ENCODE peak calls at places on chromosome 21, in five cellular contexts. One of them, this sample, is unnamed. For H3K27me3, the result is how much of the 10 kb centered on the place peaks cover.

GRCh38 chr21:31886896-31887595 is 14.2 kb downstream of the HUNK start:
- ATAC-seq in GM23338: no peak
- ATAC-seq in HepG2: no peak
- ATAC-seq in HCT116: no peak
- ATAC-seq in Panc1: no peak
- ATAC-seq in this sample: peak

GRCh38 chr21:25464275-25464674 is 143.0 kb downstream of the MRPL39 start:
- ATAC-seq in GM23338: no peak
- ATAC-seq in HepG2: no peak
- ATAC-seq in HCT116: no peak
- ATAC-seq in Panc1: no peak
- ATAC-seq in this sample: no peak

GRCh38 chr21:42461185-42461520 is 34.9 kb downstream of the RSPH1 start:
- ATAC-seq in GM23338: no peak
- ATAC-seq in HepG2: no peak
- ATAC-seq in HCT116: no peak
- ATAC-seq in Panc1: no peak
- ATAC-seq in this sample: no peak

GRCh38 chr21:36784942-36785341 is 86.0 kb downstream of the SIM2 start:
- ATAC-seq in GM23338: peak
- ATAC-seq in HepG2: no peak
- ATAC-seq in HCT116: no peak
- ATAC-seq in Panc1: no peak
- ATAC-seq in this sample: no peak

GRCh38 chr21:15766952-15767603 is 37.3 kb downstream of the USP25 start:
- ATAC-seq in GM23338: no peak
- ATAC-seq in HepG2: peak
- ATAC-seq in HCT116: no peak
- ATAC-seq in Panc1: no peak
- ATAC-seq in this sample: no peak

GRCh38 chr21:42009831-42010506 is at the start of gene ZBTB21:
- ATAC-seq in GM23338: peak
- ATAC-seq in HepG2: peak
- ATAC-seq in HCT116: peak
- ATAC-seq in Panc1: peak
- ATAC-seq in this sample: peak

GRCh38 chr21:42688841-42689371 is 35.5 kb downstream of the PDE9A start:
- ATAC-seq in GM23338: peak
- ATAC-seq in HepG2: peak
- ATAC-seq in HCT116: no peak
- ATAC-seq in Panc1: no peak
- ATAC-seq in this sample: no peak

GRCh38 chr21:31974454-31974985 is 101.7 kb downstream of the HUNK start:
- ATAC-seq in GM23338: peak
- ATAC-seq in HepG2: no peak
- ATAC-seq in HCT116: no peak
- ATAC-seq in Panc1: no peak
- ATAC-seq in this sample: no peak

GRCh38 chr21:16519012-16519411 is 789.2 kb downstream of the USP25 start:
- ATAC-seq in GM23338: no peak
- ATAC-seq in HepG2: no peak
- ATAC-seq in HCT116: no peak
- ATAC-seq in Panc1: no peak
- ATAC-seq in this sample: no peak

GRCh38 chr21:42671778-42672593 is 18.6 kb downstream of the PDE9A start:
- ATAC-seq in GM23338: no peak
- ATAC-seq in HepG2: peak
- ATAC-seq in HCT116: no peak
- ATAC-seq in Panc1: no peak
- ATAC-seq in this sample: no peak

GRCh38 chr21:30710499-30710898 is 8.1 kb downstream of the KRTAP21-3 start:
- ATAC-seq in GM23338: no peak
- ATAC-seq in HepG2: no peak
- ATAC-seq in HCT116: no peak
- ATAC-seq in Panc1: no peak
- ATAC-seq in this sample: no peak

GRCh38 chr21:29343517-29343916 is 44.8 kb downstream of the BACH1 start:
- ATAC-seq in GM23338: no peak
- ATAC-seq in HepG2: no peak
- ATAC-seq in HCT116: no peak
- ATAC-seq in Panc1: no peak
- ATAC-seq in this sample: no peak

GRCh38 chr21:29340228-29340627 is 41.5 kb downstream of the BACH1 start:
- ATAC-seq in GM23338: no peak
- ATAC-seq in HepG2: no peak
- ATAC-seq in HCT116: no peak
- ATAC-seq in Panc1: no peak
- ATAC-seq in this sample: no peak

GRCh38 chr21:29346281-29346680 is 47.6 kb downstream of the BACH1 start:
- ATAC-seq in GM23338: no peak
- ATAC-seq in HepG2: no peak
- ATAC-seq in HCT116: no peak
- ATAC-seq in Panc1: no peak
- ATAC-seq in this sample: no peak

GRCh38 chr21:29338256-29338655 is 39.5 kb downstream of the BACH1 start:
- ATAC-seq in GM23338: no peak
- ATAC-seq in HepG2: no peak
- ATAC-seq in HCT116: no peak
- ATAC-seq in Panc1: no peak
- ATAC-seq in this sample: no peak

DNA sequence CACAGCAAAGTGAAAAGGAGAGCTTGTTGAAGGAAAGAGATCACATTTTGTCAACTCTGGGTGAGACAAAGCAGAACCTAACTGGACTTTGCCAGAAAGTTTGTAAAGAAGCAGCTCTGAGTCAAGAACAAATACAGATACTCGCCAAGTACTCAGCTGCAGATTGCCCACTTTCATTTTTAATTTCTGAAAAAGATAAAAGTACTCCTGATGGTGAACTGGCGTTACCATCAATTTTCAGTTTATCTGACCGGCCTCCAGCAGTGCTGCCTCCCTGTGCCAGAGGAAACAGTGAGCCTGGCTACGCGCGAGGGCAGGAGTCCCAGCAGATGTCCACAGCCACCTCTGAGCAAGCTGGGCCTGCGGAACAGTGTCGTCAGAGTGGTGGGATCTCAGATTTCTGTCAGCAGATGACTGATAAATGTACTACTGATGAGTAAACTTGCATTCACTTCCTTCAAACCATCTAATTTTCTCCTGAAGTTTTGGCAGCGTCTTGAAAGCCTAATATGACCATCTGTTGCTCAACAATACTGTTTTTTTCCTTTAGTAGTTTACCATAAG is 43.8 kb downstream of the BACH1 start:
- ATAC-seq in GM23338: no peak
- ATAC-seq in HepG2: no peak
- ATAC-seq in HCT116: no peak
- ATAC-seq in Panc1: no peak
- ATAC-seq in this sample: peak
- TF ChIP-seq POLR2AphosphoS5 in GM23338: no peak
- TF ChIP-seq POLR2AphosphoS5 in HepG2: no peak
- TF ChIP-seq POLR2AphosphoS5 in HCT116: no peak
- TF ChIP-seq POLR2AphosphoS5 in Panc1: no peak
- TF ChIP-seq POLR2AphosphoS5 in this sample: peak

GRCh38 chr21:33025106-33025470 is 647 bp upstream of the OLIG2 start:
- ATAC-seq in GM23338: peak
- ATAC-seq in HepG2: no peak
- ATAC-seq in HCT116: no peak
- ATAC-seq in Panc1: no peak
- ATAC-seq in this sample: no peak
- H3K27me3 ChIP-seq in GM23338: half or more
- H3K27me3 ChIP-seq in HepG2: half or more
- H3K27me3 ChIP-seq in HCT116: under half
- H3K27me3 ChIP-seq in Panc1: under half
- H3K27me3 ChIP-seq in this sample: half or more

GRCh38 chr21:27713159-27714109 is 746.5 kb upstream of the ADAMTS5 start:
- ATAC-seq in GM23338: no peak
- ATAC-seq in HepG2: no peak
- ATAC-seq in HCT116: no peak
- ATAC-seq in Panc1: no peak
- ATAC-seq in this sample: no peak
- TF ChIP-seq POLR2AphosphoS5 in GM23338: no peak
- TF ChIP-seq POLR2AphosphoS5 in HepG2: no peak
- TF ChIP-seq POLR2AphosphoS5 in HCT116: no peak
- TF ChIP-seq POLR2AphosphoS5 in Panc1: no peak
- TF ChIP-seq POLR2AphosphoS5 in this sample: peak

GRCh38 chr21:44370771-44371410 is 17.5 kb downstream of the TRPM2 start:
- ATAC-seq in GM23338: no peak
- ATAC-seq in HepG2: no peak
- ATAC-seq in HCT116: no peak
- ATAC-seq in Panc1: no peak
- ATAC-seq in this sample: no peak

GRCh38 chr21:44370027-44370735 is 16.8 kb downstream of the TRPM2 start:
- ATAC-seq in GM23338: peak
- ATAC-seq in HepG2: peak
- ATAC-seq in HCT116: no peak
- ATAC-seq in Panc1: peak
- ATAC-seq in this sample: no peak

GRCh38 chr21:44366586-44367211 is 13.3 kb downstream of the TRPM2 start:
- ATAC-seq in GM23338: no peak
- ATAC-seq in HepG2: no peak
- ATAC-seq in HCT116: no peak
- ATAC-seq in Panc1: no peak
- ATAC-seq in this sample: no peak

GRCh38 chr21:44371596-44371995 is 18.2 kb downstream of the TRPM2 start:
- ATAC-seq in GM23338: no peak
- ATAC-seq in HepG2: no peak
- ATAC-seq in HCT116: no peak
- ATAC-seq in Panc1: no peak
- ATAC-seq in this sample: no peak

GRCh38 chr21:44368711-44369446 is 15.5 kb downstream of the TRPM2 start:
- ATAC-seq in GM23338: peak
- ATAC-seq in HepG2: peak
- ATAC-seq in HCT116: no peak
- ATAC-seq in Panc1: peak
- ATAC-seq in this sample: no peak
- H3K27me3 ChIP-seq in GM23338: under half
- H3K27me3 ChIP-seq in HepG2: under half
- H3K27me3 ChIP-seq in HCT116: under half
- H3K27me3 ChIP-seq in Panc1: under half
- H3K27me3 ChIP-seq in this sample: half or more

GRCh38 chr21:45517249-45518065 is 24.8 kb downstream of the SLC19A1 start:
- ATAC-seq in GM23338: no peak
- ATAC-seq in HepG2: no peak
- ATAC-seq in HCT116: no peak
- ATAC-seq in Panc1: no peak
- ATAC-seq in this sample: no peak
- TF ChIP-seq POLR2AphosphoS5 in GM23338: no peak
- TF ChIP-seq POLR2AphosphoS5 in HepG2: no peak
- TF ChIP-seq POLR2AphosphoS5 in HCT116: no peak
- TF ChIP-seq POLR2AphosphoS5 in Panc1: no peak
- TF ChIP-seq POLR2AphosphoS5 in this sample: no peak

GRCh38 chr21:14585122-14585521 is 39.0 kb upstream of the SAMSN1 start:
- ATAC-seq in GM23338: no peak
- ATAC-seq in HepG2: no peak
- ATAC-seq in HCT116: no peak
- ATAC-seq in Panc1: no peak
- ATAC-seq in this sample: no peak
- H3K27me3 ChIP-seq in GM23338: under half
- H3K27me3 ChIP-seq in HepG2: under half
- H3K27me3 ChIP-seq in HCT116: under half
- H3K27me3 ChIP-seq in Panc1: under half
- H3K27me3 ChIP-seq in this sample: under half

DNA sequence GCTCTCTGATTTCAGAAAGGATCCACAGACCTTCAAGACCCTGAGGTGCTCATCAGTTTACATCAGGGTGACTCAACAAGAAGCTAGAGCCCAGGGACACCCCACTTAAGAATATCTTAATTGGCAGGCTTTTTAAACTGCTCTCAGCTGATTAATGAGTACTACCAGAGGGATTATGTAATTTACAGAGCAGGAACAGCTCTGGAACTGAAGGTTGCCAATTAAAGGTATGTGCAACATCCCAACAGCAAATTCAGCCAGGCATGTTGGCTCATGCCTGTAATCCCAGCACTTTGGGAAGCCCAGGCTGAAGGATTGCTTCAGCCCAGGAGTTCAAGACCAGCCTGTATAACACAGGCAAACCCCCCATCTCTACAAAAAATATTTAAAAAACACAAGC is 295.7 kb downstream of the SETD4 start:
- ATAC-seq in GM23338: no peak
- ATAC-seq in HepG2: no peak
- ATAC-seq in HCT116: no peak
- ATAC-seq in Panc1: no peak
- ATAC-seq in this sample: no peak
- TF ChIP-seq POLR2AphosphoS5 in GM23338: no peak
- TF ChIP-seq POLR2AphosphoS5 in HepG2: no peak
- TF ChIP-seq POLR2AphosphoS5 in HCT116: no peak
- TF ChIP-seq POLR2AphosphoS5 in Panc1: no peak
- TF ChIP-seq POLR2AphosphoS5 in this sample: no peak

GRCh38 chr21:45444385-45444784 is 39.4 kb downstream of the COL18A1 start:
- ATAC-seq in GM23338: no peak
- ATAC-seq in HepG2: no peak
- ATAC-seq in HCT116: no peak
- ATAC-seq in Panc1: no peak
- ATAC-seq in this sample: no peak
- H3K27me3 ChIP-seq in GM23338: under half
- H3K27me3 ChIP-seq in HepG2: under half
- H3K27me3 ChIP-seq in HCT116: under half
- H3K27me3 ChIP-seq in Panc1: under half
- H3K27me3 ChIP-seq in this sample: under half

GRCh38 chr21:38355992-38356781 is 99.4 kb downstream of the KCNJ15 start:
- ATAC-seq in GM23338: peak
- ATAC-seq in HepG2: peak
- ATAC-seq in HCT116: peak
- ATAC-seq in Panc1: peak
- ATAC-seq in this sample: peak
- TF ChIP-seq POLR2AphosphoS5 in GM23338: no peak
- TF ChIP-seq POLR2AphosphoS5 in HepG2: no peak
- TF ChIP-seq POLR2AphosphoS5 in HCT116: no peak
- TF ChIP-seq POLR2AphosphoS5 in Panc1: no peak
- TF ChIP-seq POLR2AphosphoS5 in this sample: no peak